ENCODE peak calls at places on chromosomes 16 and 17, in six cellular contexts. C is GM12878; D is NAMALWA; N is activated naive CD8-positive, alpha-beta T cell treated with anti-CD3 and anti-CD28 coated beads, Interleukin-2, amount 50 U/mL, for 24 hours; M is astrocyte of the spinal cord; O is AG04450. Z is an unnamed sample.
A peak's percentile ranks its signal among the peaks of the same experiment; 100 is the strongest.

GRCh38 chr16:12675852-12676251 is 127.8 kb downstream of the CPPED1 start:
- DNase-seq in M (peak; percentile 66), N (no peak), D (no peak), O (no peak), C (no peak), Z (no peak)

GRCh38 chr17:15257316-15257925 is 7.7 kb downstream of the PMP22 start:
- DNase-seq in O (peak; percentile 38), C (peak; percentile 19), N (peak; percentile 71), M (peak; percentile 81), D (peak; percentile 13), Z (peak; percentile 72)

GRCh38 chr17:65042911-65043310 is 13.6 kb downstream of the GNA13 start:
- DNase-seq in O (no peak), C (no peak), N (no peak), M (no peak), D (no peak), Z (no peak)

GRCh38 chr16:12002447-12003006 is 26.0 kb downstream of the SNX29 start:
- DNase-seq in C (no peak), D (no peak), N (no peak), O (no peak), M (peak; percentile 74), Z (no peak)

GRCh38 chr16:56436258-56436657 is 10.9 kb upstream of the AMFR start:
- DNase-seq in C (no peak), N (no peak), D (no peak), M (no peak), O (no peak), Z (no peak)

GRCh38 chr16:80369559-80369958 is 171.2 kb upstream of the DYNLRB2 start:
- DNase-seq in C (no peak), O (peak; percentile 38), M (peak; percentile 68), N (no peak), D (no peak), Z (peak; percentile 42)

GRCh38 chr16:54194008-54194731 is 92.4 kb downstream of the IRX3 start:
- DNase-seq in D (no peak), O (no peak), M (peak; percentile 60), N (no peak), C (no peak), Z (peak; percentile 76)

GRCh38 chr16:3363793-3364192 is 8.1 kb downstream of the OR2C1 start:
- DNase-seq in N (no peak), D (peak; percentile 64), M (no peak), O (no peak), C (no peak), Z (no peak)

GRCh38 chr16:57949013-57949412 is 21.9 kb downstream of the CNGB1 start:
- DNase-seq in D (no peak), O (no peak), C (no peak), N (no peak), M (no peak), Z (no peak)

GRCh38 chr17:17341452-17341851 is 38.3 kb downstream of the NT5M start:
- DNase-seq in C (no peak), O (no peak), D (no peak), N (no peak), M (no peak), Z (no peak)

GRCh38 chr17:40069751-40070643 is 7.2 kb downstream of the THRA start:
- DNase-seq in D (peak; percentile 75), O (no peak), N (peak; percentile 47), M (peak; percentile 52), C (no peak), Z (peak; percentile 90)

GRCh38 chr16:89193576-89194293 is 6.6 kb downstream of the SLC22A31 start:
- DNase-seq in N (no peak), O (no peak), D (no peak), C (no peak), M (no peak), Z (no peak)

GRCh38 chr16:23976091-23977001 is 140.6 kb downstream of the PRKCB start:
- DNase-seq in O (no peak), C (no peak), M (no peak), N (peak; percentile 21), D (peak; percentile 30), Z (no peak)

GRCh38 chr17:81553616-81554181 is 1.5 kb upstream of the FAAP100 start:
- DNase-seq in N (peak; percentile 43), M (peak; percentile 94), D (no peak), C (peak; percentile 9), O (peak; percentile 92), Z (no peak)

GRCh38 chr17:7466644-7467341 is 12.6 kb downstream of the ZBTB4 start:
- DNase-seq in N (no peak), C (no peak), M (peak; percentile 49), D (no peak), O (no peak), Z (no peak)

GRCh38 chr16:84786605-84787302 is 33.0 kb upstream of the CRISPLD2 start:
- DNase-seq in C (no peak), M (no peak), D (no peak), O (no peak), N (no peak), Z (no peak)

GRCh38 chr17:73341350-73342056 is 29.7 kb upstream of the CDC42EP4 start:
- DNase-seq in M (no peak), D (no peak), N (no peak), C (no peak), O (no peak), Z (no peak)

GRCh38 chr17:6086603-6087400 is 16.6 kb downstream of the WSCD1 start:
- DNase-seq in O (no peak), N (no peak), D (no peak), C (no peak), M (no peak), Z (no peak)

GRCh38 chr17:78723001-78723796 is 58.9 kb downstream of the CYTH1 start:
- DNase-seq in M (peak; percentile 37), D (no peak), O (no peak), N (no peak), C (no peak), Z (no peak)

GRCh38 chr17:74972107-74972972 is at the start of gene HID1:
- DNase-seq in M (no peak), D (peak; percentile 76), C (no peak), O (no peak), N (peak; percentile 79), Z (peak; percentile 70)

GRCh38 chr17:2789700-2790099 is 6.5 kb upstream of the RAP1GAP2 start:
- DNase-seq in C (no peak), N (no peak), M (no peak), O (no peak), D (no peak), Z (no peak)

GRCh38 chr16:48366165-48367093 is 18.8 kb downstream of the SIAH1 start:
- DNase-seq in N (peak; percentile 45), C (peak; percentile 68), O (peak; percentile 70), M (peak; percentile 91), D (peak; percentile 86), Z (peak; percentile 51)

GRCh38 chr17:17032131-17032692 is 10.0 kb upstream of the MPRIP start:
- DNase-seq in C (no peak), O (no peak), M (peak; percentile 76), N (no peak), D (no peak), Z (no peak)

GRCh38 chr16:48212033-48212432 is 32.1 kb upstream of the LONP2 start:
- DNase-seq in N (no peak), D (no peak), M (no peak), O (no peak), C (no peak), Z (no peak)

GRCh38 chr16:4694664-4695451 is 1.5 kb downstream of the NUDT16L1 start:
- DNase-seq in D (no peak), M (no peak), N (no peak), C (no peak), O (no peak), Z (no peak)

GRCh38 chr16:57303910-57304168 is 19.4 kb upstream of the PLLP start:
- DNase-seq in M (no peak), O (no peak), D (no peak), C (no peak), N (no peak), Z (no peak)

GRCh38 chr17:32854834-32855389 is 22.0 kb downstream of the MYO1D start:
- DNase-seq in D (peak; percentile 6), C (no peak), M (no peak), O (no peak), N (no peak), Z (no peak)

GRCh38 chr16:89721644-89722391 is 481 bp downstream of the ZNF276 start:
- DNase-seq in N (peak; percentile 84), O (no peak), D (peak; percentile 79), M (peak; percentile 48), C (no peak), Z (peak; percentile 30)

GRCh38 chr16:87621976-87622713 is 19.8 kb downstream of the JPH3 start:
- DNase-seq in N (no peak), O (no peak), C (no peak), M (no peak), D (no peak), Z (no peak)

GRCh38 chr17:42578282-42578869 is 847 bp upstream of the PSMC3IP start:
- DNase-seq in M (peak; percentile 69), D (peak; percentile 91), O (no peak), C (peak; percentile 92), N (peak; percentile 85), Z (peak; percentile 69)

GRCh38 chr16:67150058-67150832 is 553 bp downstream of the B3GNT9 start:
- DNase-seq in M (peak; percentile 59), D (no peak), O (no peak), N (peak; percentile 54), C (no peak), Z (no peak)

GRCh38 chr16:85026696-85027095 is 899 bp upstream of the KIAA0513 start:
- DNase-seq in C (no peak), D (no peak), N (no peak), M (no peak), O (no peak), Z (no peak)

GRCh38 chr16:19242987-19243386 is 42.5 kb upstream of the CLEC19A start:
- DNase-seq in C (no peak), M (no peak), O (no peak), D (no peak), N (no peak), Z (no peak)

GRCh38 chr17:49290690-49291326 is 60.2 kb upstream of the PHOSPHO1 start:
- DNase-seq in D (peak; percentile 62), C (no peak), N (peak; percentile 14), M (peak; percentile 39), O (no peak), Z (no peak)

GRCh38 chr16:886084-886543 is 84.7 kb downstream of the LMF1 start:
- DNase-seq in C (no peak), D (no peak), M (no peak), N (no peak), O (no peak), Z (no peak)